ENCODE peak calls at places on chromosomes 5 and 9, in nine cellular contexts. M is T1000; R is NCI-H1694; E is substantia nigra; J is body of pancreas; P is mesenteric fat pad; H is activated T-cell treated with anti-CD3 and anti-CD28 coated beads, Interleukin-2, amount 50 U/mL, for 1 hour; F is cardiac septum; Q is LoVo. Y is an unnamed sample.

GRCh38 chr9:112332977-112333638 is at the start of gene PTBP3:
- DNase-seq in M (peak; percentile 50), R (peak; percentile 23), E (peak; percentile 56), J (peak; percentile 84), P (peak; percentile 93), H (peak; percentile 83), F (peak; percentile 92), Q (peak; percentile 73), Y (peak; percentile 93)

GRCh38 chr9:16725066-16725465 is 145.4 kb downstream of the BNC2 start:
- DNase-seq in M (no peak), R (no peak), E (no peak), J (no peak), P (no peak), H (no peak), F (no peak), Q (no peak), Y (no peak)

GRCh38 chr9:136277746-136278145 is 26.1 kb downstream of the CCDC187 start:
- DNase-seq in M (no peak), R (no peak), E (no peak), J (no peak), P (no peak), H (no peak), F (no peak), Q (no peak), Y (no peak)

GRCh38 chr5:56669534-56670483 is 145.5 kb upstream of the MAP3K1 start:
- DNase-seq in M (no peak), R (peak; percentile 1), E (no peak), J (peak; percentile 97), P (no peak), H (no peak), F (peak; percentile 87), Q (no peak), Y (peak; percentile 71)

GRCh38 chr9:14352549-14352948 is 38.6 kb upstream of the NFIB start:
- DNase-seq in M (no peak), R (no peak), E (no peak), J (no peak), P (no peak), H (no peak), F (no peak), Q (no peak), Y (no peak)

GRCh38 chr5:141135030-141135717 is at the start of gene PCDHB5:
- DNase-seq in M (peak; percentile 4), R (peak; percentile 71), E (peak; percentile 5), J (peak; percentile 68), P (no peak), H (no peak), F (no peak), Q (no peak), Y (no peak)

GRCh38 chr9:96383165-96383939 is at the start of gene SLC35D2:
- DNase-seq in M (peak; percentile 54), R (no peak), E (peak; percentile 38), J (peak; percentile 76), P (peak; percentile 91), H (peak; percentile 38), F (peak; percentile 80), Q (peak; percentile 78), Y (peak; percentile 75)

GRCh38 chr9:72038408-72038807 is 22.0 kb downstream of the C9orf57 start:
- DNase-seq in M (no peak), R (no peak), E (no peak), J (no peak), P (no peak), H (no peak), F (no peak), Q (no peak), Y (no peak)

GRCh38 chr9:124661184-124661755 is 109.8 kb downstream of the NR6A1 start:
- DNase-seq in M (no peak), R (no peak), E (no peak), J (no peak), P (no peak), H (no peak), F (no peak), Q (no peak), Y (no peak)

GRCh38 chr9:137085918-137086530 is 761 bp upstream of the MAN1B1 start:
- DNase-seq in M (no peak), R (no peak), E (peak; percentile 58), J (peak; percentile 54), P (no peak), H (no peak), F (no peak), Q (no peak), Y (peak; percentile 76)

GRCh38 chr9:84917366-84918063 is 248.0 kb downstream of the NTRK2 start:
- DNase-seq in M (no peak), R (no peak), E (no peak), J (no peak), P (no peak), H (no peak), F (no peak), Q (no peak), Y (no peak)

GRCh38 chr5:134547579-134547978 is 22.1 kb downstream of the JADE2 start:
- DNase-seq in M (peak; percentile 32), R (no peak), E (no peak), J (peak; percentile 69), P (no peak), H (no peak), F (no peak), Q (no peak), Y (no peak)

GRCh38 chr9:14313378-14313940 is 482 bp downstream of the NFIB start:
- DNase-seq in M (no peak), R (no peak), E (no peak), J (peak; percentile 30), P (no peak), H (peak; percentile 19), F (no peak), Q (no peak), Y (no peak)

GRCh38 chr5:121671624-121672023 is 180.1 kb upstream of the FTMT start:
- DNase-seq in M (no peak), R (no peak), E (no peak), J (no peak), P (no peak), H (no peak), F (no peak), Q (no peak), Y (no peak)

GRCh38 chr5:14054111-14054854 is 88.9 kb upstream of the TRIO start:
- DNase-seq in M (no peak), R (no peak), E (no peak), J (no peak), P (no peak), H (no peak), F (no peak), Q (no peak), Y (no peak)

GRCh38 chr9:93064392-93065124 is 6.1 kb downstream of the SUSD3 start:
- DNase-seq in M (no peak), R (no peak), E (no peak), J (peak; percentile 56), P (no peak), H (peak; percentile 81), F (peak; percentile 86), Q (no peak), Y (peak; percentile 93)

GRCh38 chr5:89556215-89557009 is 673.4 kb upstream of the MEF2C start:
- DNase-seq in M (peak; percentile 12), R (no peak), E (no peak), J (no peak), P (no peak), H (no peak), F (no peak), Q (peak; percentile 60), Y (no peak)

GRCh38 chr5:80368666-80369270 is 39.1 kb upstream of the ZFYVE16 start:
- DNase-seq in M (no peak), R (no peak), E (no peak), J (no peak), P (no peak), H (no peak), F (no peak), Q (no peak), Y (no peak)

GRCh38 chr5:151072234-151073025 is 8.4 kb downstream of the TNIP1 start:
- DNase-seq in M (no peak), R (no peak), E (no peak), J (no peak), P (no peak), H (no peak), F (no peak), Q (no peak), Y (no peak)

GRCh38 chr9:127884427-127884911 is 7.0 kb upstream of the AK1 start:
- DNase-seq in M (no peak), R (no peak), E (no peak), J (peak; percentile 84), P (no peak), H (no peak), F (no peak), Q (no peak), Y (no peak)

GRCh38 chr9:131523086-131523388 is 8.0 kb downstream of the UCK1 start:
- DNase-seq in M (no peak), R (no peak), E (no peak), J (no peak), P (no peak), H (no peak), F (no peak), Q (no peak), Y (no peak)

GRCh38 chr9:133734600-133735414 is 3.3 kb downstream of the SARDH start:
- DNase-seq in M (no peak), R (no peak), E (no peak), J (no peak), P (peak; percentile 60), H (no peak), F (peak; percentile 58), Q (no peak), Y (peak; percentile 53)

GRCh38 chr5:17309462-17309861 is 92.0 kb downstream of the BASP1 start:
- DNase-seq in M (no peak), R (no peak), E (no peak), J (no peak), P (no peak), H (no peak), F (no peak), Q (no peak), Y (no peak)

GRCh38 chr5:157612071-157612476 is 36.5 kb upstream of the ADAM19 start:
- DNase-seq in M (no peak), R (no peak), E (no peak), J (no peak), P (no peak), H (no peak), F (no peak), Q (no peak), Y (no peak)

GRCh38 chr5:132765311-132766019 is 11.6 kb downstream of the SEPTIN8 start:
- DNase-seq in M (no peak), R (no peak), E (no peak), J (no peak), P (peak; percentile 85), H (no peak), F (peak; percentile 70), Q (no peak), Y (peak; percentile 53)

GRCh38 chr5:77167695-77168111 is 42.8 kb upstream of the PDE8B start:
- DNase-seq in M (peak; percentile 34), R (no peak), E (no peak), J (no peak), P (no peak), H (no peak), F (no peak), Q (no peak), Y (no peak)

GRCh38 chr5:27316283-27316675 is 277.9 kb upstream of the CDH9 start:
- DNase-seq in M (no peak), R (no peak), E (no peak), J (no peak), P (no peak), H (no peak), F (no peak), Q (no peak), Y (no peak)

Y was measured in activated effector memory CD4-positive, alpha-beta T cell treated with anti-CD3 and anti-CD28 coated beads, Interleukin-2, amount 50 U/mL, for 16 hours.